ENCODE peak calls at places on chromosomes 6 and 20, in four cellular contexts. P, L, U and A are unnamed samples.

GRCh38 chr6:45436544-45437440 is 59.1 kb upstream of the SUPT3H start:
- DNase-seq in L (no peak), U (no peak), P (peak), A (no peak)

GRCh38 chr6:25193147-25193864 is 85.9 kb upstream of the CARMIL1 start:
- DNase-seq in L (no peak), U (no peak), P (peak), A (peak)

GRCh38 chr20:47681977-47682812 is 103.1 kb downstream of the SULF2 start:
- DNase-seq in U (no peak), P (no peak), L (no peak), A (no peak)

GRCh38 chr6:140541288-140541687 is 1166.8 kb upstream of the CITED2 start:
- DNase-seq in U (no peak), P (no peak), L (no peak), A (no peak)

GRCh38 chr6:152155792-152156191 is 348.3 kb downstream of the ESR1 start:
- DNase-seq in U (no peak), L (no peak), P (no peak), A (no peak)

GRCh38 chr6:57013501-57013900 is 33.0 kb upstream of the KIAA1586 start:
- DNase-seq in L (no peak), U (no peak), P (no peak), A (peak)

GRCh38 chr6:37171970-37172812 is 2.2 kb downstream of the PIM1 start:
- DNase-seq in P (peak), L (peak), U (peak), A (peak)

GRCh38 chr20:4932061-4932460 is 69.2 kb downstream of the SLC23A2 start:
- DNase-seq in L (no peak), P (no peak), U (no peak), A (no peak)

GRCh38 chr6:108497883-108498282 is 62.8 kb upstream of the FOXO3 start:
- DNase-seq in U (no peak), L (no peak), P (no peak), A (no peak)

GRCh38 chr20:63083831-63084562 is 77.2 kb upstream of the BHLHE23 start:
- DNase-seq in P (no peak), L (no peak), U (no peak), A (no peak)